ENCODE peak calls at places on chromosome X, in four cellular contexts. O is heart left ventricle, U is prostate gland, K is bronchial epithelial cell. I is an unnamed sample.
A peak's percentile ranks its signal among the peaks of the same experiment; 100 is the strongest.

GRCh38 chrX:9873952-9874351 is 87.7 kb downstream of the SHROOM2 start:
- DNase-seq in O (peak; percentile 13), U (peak; percentile 12), K (peak; percentile 44), I (no peak)

GRCh38 chrX:119427024-119427794 is 28.1 kb downstream of the SLC25A43 start:
- DNase-seq in K (no peak), O (peak; percentile 26), U (no peak), I (no peak)

GRCh38 chrX:139762400-139763183 is 54.6 kb upstream of the MCF2 start:
- DNase-seq in K (no peak), O (no peak), U (no peak), I (no peak)

GRCh38 chrX:136728393-136728792 is 52.3 kb downstream of the ARHGEF6 start:
- DNase-seq in O (no peak), K (no peak), U (no peak), I (no peak)

GRCh38 chrX:14073561-14073960 is 43.9 kb upstream of the GEMIN8 start:
- DNase-seq in O (no peak), K (no peak), U (peak; percentile 4), I (no peak)

GRCh38 chrX:20432746-20433374 is 166.2 kb upstream of the RPS6KA3 start:
- DNase-seq in K (no peak), O (no peak), U (no peak), I (no peak)

GRCh38 chrX:15529165-15529564 is 28.6 kb downstream of the BMX start:
- DNase-seq in K (no peak), U (no peak), O (no peak), I (no peak)

GRCh38 chrX:135213200-135213844 is 38.5 kb upstream of the ETDA start:
- DNase-seq in O (no peak), K (no peak), U (no peak), I (no peak)

GRCh38 chrX:150084474-150085229 is 146.4 kb upstream of the EOLA2 start:
- DNase-seq in U (peak; percentile 32), O (no peak), K (peak; percentile 50), I (peak; percentile 33)

GRCh38 chrX:75911716-75912115 is 126.7 kb upstream of the MAGEE2 start:
- DNase-seq in O (no peak), U (no peak), K (no peak), I (no peak)

GRCh38 chrX:68894142-68894512 is 65.3 kb downstream of the EFNB1 start:
- DNase-seq in U (no peak), O (no peak), K (no peak), I (no peak)

GRCh38 chrX:40008841-40009461 is 88.8 kb downstream of the BCOR start:
- DNase-seq in U (no peak), O (peak; percentile 58), K (no peak), I (no peak)

GRCh38 chrX:331145-331771 is 12.7 kb upstream of the GTPBP6 start:
- DNase-seq in O (no peak), K (no peak), U (no peak), I (no peak)

GRCh38 chrX:21996872-21997271 is 35.3 kb upstream of the PHEX start:
- DNase-seq in K (peak; percentile 52), U (no peak), O (no peak), I (peak; percentile 2)

GRCh38 chrX:1451676-1452496 is 823 bp downstream of the ASMTL start:
- DNase-seq in O (no peak), K (no peak), U (no peak), I (no peak)

GRCh38 chrX:317424-318067 is 1.1 kb downstream of the GTPBP6 start:
- DNase-seq in K (no peak), O (no peak), U (no peak), I (no peak)

GRCh38 chrX:37701588-37701987 is 16.0 kb downstream of the XK start:
- DNase-seq in U (no peak), O (no peak), K (no peak), I (no peak)

GRCh38 chrX:140928739-140929138 is 73.7 kb upstream of the SPANXB1 start:
- DNase-seq in U (no peak), K (no peak), O (no peak), I (no peak)

GRCh38 chrX:71919436-71919835 is 8.8 kb downstream of the NHSL2 start:
- DNase-seq in K (no peak), O (no peak), U (no peak), I (no peak)

GRCh38 chrX:53682885-53683555 is 3.5 kb downstream of the HUWE1 start:
- DNase-seq in K (peak; percentile 39), O (no peak), U (no peak), I (no peak)

GRCh38 chrX:31590581-31591113 is 518.8 kb upstream of the FTHL17 start:
- DNase-seq in U (no peak), O (no peak), K (peak; percentile 60), I (no peak)

GRCh38 chrX:15664487-15665444 is at the start of gene CLTRN:
- DNase-seq in K (peak; percentile 83), U (no peak), O (no peak), I (no peak)

GRCh38 chrX:9184231-9184630 is 150.3 kb upstream of the FAM9B start:
- DNase-seq in O (no peak), K (no peak), U (no peak), I (no peak)

GRCh38 chrX:130172127-130172834 is 519 bp downstream of the RAB33A start:
- DNase-seq in K (no peak), O (no peak), U (no peak), I (no peak)

GRCh38 chrX:97841544-97842179 is 958.0 kb downstream of the RPA4 start:
- DNase-seq in K (no peak), U (no peak), O (no peak), I (no peak)

GRCh38 chrX:19604375-19604774 is 89.1 kb upstream of the MAP3K15 start:
- DNase-seq in U (no peak), O (no peak), K (no peak), I (no peak)

GRCh38 chrX:13078739-13079444 is 34.5 kb upstream of the FAM9C start:
- DNase-seq in U (peak; percentile 4), O (peak; percentile 52), K (no peak), I (peak; percentile 75)

GRCh38 chrX:22666441-22666840 is 333.3 kb upstream of the DDX53 start:
- DNase-seq in O (no peak), U (no peak), K (no peak), I (no peak)

GRCh38 chrX:138986235-138986634 is 274.7 kb upstream of the FGF13 start:
- DNase-seq in K (peak; percentile 28), O (no peak), U (no peak), I (no peak)

GRCh38 chrX:9285342-9285771 is 179.5 kb upstream of the TBL1X start:
- DNase-seq in U (no peak), O (no peak), K (no peak), I (no peak)

GRCh38 chrX:130170752-130171445 is 863 bp upstream of the RAB33A start:
- DNase-seq in O (peak; percentile 47), K (no peak), U (no peak), I (no peak)

GRCh38 chrX:135411893-135412292 is 9.9 kb upstream of the SMIM10L2A start:
- DNase-seq in O (no peak), K (peak; percentile 66), U (no peak), I (no peak)

GRCh38 chrX:78375894-78376293 is 48.5 kb upstream of the CYSLTR1 start:
- DNase-seq in U (no peak), K (peak; percentile 58), O (no peak), I (no peak)

GRCh38 chrX:136647969-136648368 is at the start of gene CD40LG:
- DNase-seq in U (no peak), K (no peak), O (no peak), I (no peak)

GRCh38 chrX:129613596-129613995 is 41.2 kb downstream of the APLN start:
- DNase-seq in U (no peak), K (peak; percentile 42), O (no peak), I (no peak)

GRCh38 chrX:45320191-45320590 is 119.5 kb upstream of the DIPK2B start:
- DNase-seq in K (no peak), U (no peak), O (no peak), I (no peak)

GRCh38 chrX:45324941-45325340 is 124.3 kb upstream of the DIPK2B start:
- DNase-seq in U (no peak), O (no peak), K (no peak), I (no peak)

GRCh38 chrX:45322820-45323219 is 122.1 kb upstream of the DIPK2B start:
- DNase-seq in U (no peak), K (peak; percentile 45), O (no peak), I (no peak)

GRCh38 chrX:45323387-45323786 is 122.7 kb upstream of the DIPK2B start:
- DNase-seq in K (peak; percentile 63), U (no peak), O (no peak), I (no peak)

GRCh38 chrX:45322382-45322781 is 121.7 kb upstream of the DIPK2B start:
- DNase-seq in U (peak; percentile 41), K (peak; percentile 61), O (peak; percentile 8), I (peak; percentile 71)
- TF ChIP-seq CTCF in U (peak; percentile 49), K (peak; percentile 52), O (peak; percentile 51), I (peak; percentile 69)

GRCh38 chrX:2931612-2932011 is 2.5 kb upstream of the ARSD start:
- DNase-seq in U (no peak), K (no peak), O (no peak), I (no peak)
- H3K4me3 ChIP-seq in U (no peak overlapping the region), K (no peak overlapping the region), O (no peak overlapping the region), I (no peak overlapping the region)

GRCh38 chrX:102517331-102517730 is 792 bp upstream of the TMSB15A start:
- DNase-seq in U (no peak), O (no peak), K (peak; percentile 13), I (no peak)
- TF ChIP-seq CTCF in U (no peak), O (peak; percentile 28), K (no peak), I (no peak)

GRCh38 chrX:109840585-109840984 is 107.5 kb upstream of the ACSL4 start:
- DNase-seq in K (peak; percentile 90), U (no peak), O (peak; percentile 19), I (peak; percentile 80)
- H3K4me3 ChIP-seq in K (no peak overlapping the region), U (no peak overlapping the region), O (no peak overlapping the region), I (no peak overlapping the region)

DNA sequence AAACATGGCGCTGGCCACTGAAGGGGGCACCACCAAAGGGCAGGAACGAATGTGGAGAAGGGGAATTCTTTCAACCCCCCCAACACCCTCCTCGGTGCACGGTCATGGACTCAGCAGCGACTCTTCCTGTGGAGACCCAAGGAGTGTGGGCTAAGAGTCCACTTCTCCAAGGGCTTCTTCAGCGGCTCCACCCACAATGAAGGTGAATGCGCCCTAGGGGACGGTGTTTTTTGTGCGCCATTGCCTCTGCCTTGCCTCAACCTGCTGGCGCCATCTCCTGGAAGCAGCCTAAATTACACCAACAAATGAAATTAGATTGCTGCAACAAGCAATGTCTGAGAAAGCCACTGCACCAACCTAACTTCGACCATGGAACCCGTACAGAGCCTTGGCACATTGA is 169.2 kb upstream of the MAGEB18 start:
- DNase-seq in U (no peak), K (peak; percentile 15), O (no peak), I (no peak)
- TF ChIP-seq CTCF in U (peak; percentile 8), K (peak; percentile 59), O (peak; percentile 41), I (no peak)

GRCh38 chrX:2693526-2694002 is 2.5 kb downstream of the CD99 start:
- DNase-seq in U (no peak), O (no peak), K (no peak), I (no peak)
- H3K4me3 ChIP-seq in U (no peak overlapping the region), O (no peak overlapping the region), K (no peak overlapping the region), I (peak overlapping the region; percentile 94)

GRCh38 chrX:41480508-41481260 is 33.5 kb downstream of the NYX start:
- DNase-seq in O (no peak), U (no peak), K (no peak), I (no peak)
- TF ChIP-seq CTCF in O (no peak), U (no peak), K (no peak), I (no peak)